ENCODE peak calls at places on chromosomes 6 and 20, in five cellular contexts. E, G, A, H and L are unnamed samples. For H3K4me1, the result is how much of the 10 kb centered on the place peaks cover.

GRCh38 chr6:43774776-43775583 is 5.0 kb downstream of the VEGFA start:
- DNase-seq in E (peak), H (peak), G (no peak), A (peak), L (peak)

GRCh38 chr20:61587910-61588309 is 335.8 kb downstream of the CDH4 start:
- DNase-seq in G (no peak), E (no peak), H (no peak), A (no peak), L (no peak)

GRCh38 chr20:60363698-60364097 is 405.5 kb downstream of the CDH26 start:
- DNase-seq in H (no peak), G (no peak), E (no peak), A (no peak), L (no peak)

GRCh38 chr6:26363882-26364825 is 844 bp upstream of the BTN3A2 start:
- DNase-seq in H (no peak), A (no peak), G (no peak), E (no peak), L (peak)

GRCh38 chr6:41488392-41489129 is 57.6 kb upstream of the FOXP4 start:
- DNase-seq in E (peak), H (no peak), G (no peak), A (peak), L (no peak)

GRCh38 chr6:170442596-170442995 is 110.5 kb downstream of the PSMB1 start:
- DNase-seq in G (no peak), E (no peak), H (no peak), A (no peak), L (no peak)

GRCh38 chr6:118712955-118713354 is 61.6 kb upstream of the CEP85L start:
- DNase-seq in H (no peak), A (no peak), E (no peak), G (no peak), L (peak)

GRCh38 chr20:59735486-59735885 is 131.1 kb downstream of the PHACTR3 start:
- DNase-seq in G (no peak), A (no peak), E (no peak), H (no peak), L (no peak)

GRCh38 chr20:61295726-61296628 is 43.9 kb downstream of the CDH4 start:
- DNase-seq in H (no peak), A (no peak), E (no peak), G (no peak), L (no peak)

GRCh38 chr6:109720336-109720735 is 29.2 kb downstream of the FIG4 start:
- DNase-seq in H (no peak), A (no peak), E (no peak), G (no peak), L (no peak)

GRCh38 chr6:169024047-169024660 is 229.5 kb downstream of the THBS2 start:
- DNase-seq in A (no peak), G (no peak), H (no peak), E (no peak), L (no peak)

DNA sequence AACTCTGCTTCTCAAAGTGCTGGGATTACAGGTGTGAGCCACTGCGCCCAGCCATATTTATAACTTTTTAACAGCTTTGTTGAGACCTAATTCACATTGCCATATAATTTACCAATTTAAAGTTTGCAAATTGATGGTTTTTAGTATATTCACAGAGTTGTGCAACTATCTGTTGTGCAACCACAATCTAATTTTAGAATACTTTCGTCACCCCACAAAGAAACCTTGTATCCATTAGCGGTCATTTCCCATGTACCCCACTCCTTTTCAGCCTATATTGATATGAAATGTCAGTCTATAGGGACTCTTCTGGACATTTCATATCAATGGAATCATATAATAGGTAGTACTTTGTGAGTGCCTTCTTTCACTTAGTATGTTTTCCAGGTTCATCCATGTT is 55.8 kb downstream of the FOXO3 start:
- DNase-seq in A (no peak), G (no peak), E (no peak), H (no peak), L (no peak)
- H3K4me1 ChIP-seq in A (under half), G (under half), E (under half), H (half or more), L (under half)

GRCh38 chr6:7193122-7193521 is 85.4 kb downstream of the RREB1 start:
- DNase-seq in E (no peak), A (no peak), G (no peak), H (no peak), L (no peak)
- TF ChIP-seq EZH2phosphoT487 in E (no peak), A (no peak), G (no peak), H (no peak), L (no peak)

DNA sequence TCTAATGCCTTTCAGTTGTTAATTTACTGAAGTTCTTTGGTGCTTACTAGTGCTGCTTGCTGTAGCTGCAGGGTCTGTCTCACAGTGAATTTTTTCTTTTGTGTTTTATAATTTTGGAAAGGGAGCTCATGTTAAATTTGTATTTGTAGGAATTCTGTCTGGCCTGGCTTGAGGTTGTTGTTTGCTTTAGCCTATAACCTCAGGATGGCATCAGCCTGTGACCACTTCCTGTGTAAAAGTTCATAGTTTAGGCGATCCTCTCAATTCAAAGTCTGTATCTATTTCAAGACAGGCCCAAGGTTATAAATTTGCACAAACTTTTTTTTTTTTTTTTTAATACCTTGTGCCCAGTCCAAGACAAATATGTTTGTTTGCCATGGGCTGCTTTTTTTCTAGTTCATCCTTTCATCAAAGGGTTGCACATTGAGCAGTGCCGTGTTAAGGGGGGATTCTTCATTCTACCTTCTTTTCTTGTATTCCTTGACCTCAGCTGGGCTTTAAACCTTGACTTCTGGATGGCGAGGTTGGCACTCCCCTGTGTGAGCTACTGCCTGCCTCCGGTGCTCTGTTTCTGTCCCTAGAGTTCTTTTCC is 7.3 kb downstream of the RIPK1 start:
- DNase-seq in A (peak), E (no peak), H (peak), G (no peak), L (peak)
- H3K4me3 ChIP-seq in A (no peak), E (no peak), H (no peak), G (no peak), L (no peak)

GRCh38 chr6:166796610-166797009 is 159.7 kb downstream of the RNASET2 start:
- DNase-seq in H (no peak), A (no peak), E (no peak), G (no peak), L (no peak)
- H3K4me1 ChIP-seq in H (under half), A (under half), E (under half), G (under half), L (under half)

DNA sequence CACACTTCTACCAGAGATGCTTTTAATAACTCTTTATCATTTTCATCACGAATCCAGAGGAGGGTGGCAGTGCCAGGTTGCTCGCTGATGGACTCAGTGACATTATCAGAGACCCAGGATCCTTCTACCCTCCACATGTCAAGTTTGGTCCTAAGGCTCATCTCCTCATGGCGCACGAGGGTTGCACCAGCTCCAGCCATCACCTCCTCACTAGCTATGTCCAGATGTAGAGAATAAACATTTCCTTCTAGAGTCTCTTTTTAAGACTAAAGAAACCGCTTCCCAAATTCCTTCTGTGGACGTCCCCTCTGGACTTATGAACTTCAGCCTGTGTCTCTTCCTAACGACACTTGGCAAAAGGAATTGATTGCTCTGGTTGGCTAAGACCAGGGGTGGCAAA is 178.7 kb downstream of the BMP7 start:
- DNase-seq in E (no peak), A (no peak), G (no peak), H (no peak), L (no peak)
- TF ChIP-seq EZH2phosphoT487 in E (no peak), A (no peak), G (no peak), H (no peak), L (no peak)